ENCODE peak calls at places on chromosomes 12 and 14, in ten cellular contexts. H is stromal cell of bone marrow; F is stimulated activated CD4-positive, alpha-beta T cell treated with anti-CD3 and anti-CD28 coated beads, Interleukin-2, amount 100 ng/mL, for 24 hours; W is fibroblast of the conjunctiva; M is AG09319; Y is neural crest cell; T is GM23248; P is NCI-H1694; D is germinal center; X is stimulated activated CD8-positive, alpha-beta memory T cell treated with anti-CD3 and anti-CD28 coated beads, Interleukin-4, amount 100 ng/mL, for 24 hours. I is an unnamed sample.

GRCh38 chr12:12081836-12082497 is 11.2 kb downstream of the BCL2L14 start:
- DNase-seq in H (peak; percentile 39), P (peak; percentile 62), M (no peak), Y (no peak), D (no peak), X (no peak), F (no peak), T (peak; percentile 73), W (peak; percentile 39), I (peak; percentile 73)

GRCh38 chr12:2959194-2959507 is at the start of gene TEAD4:
- DNase-seq in W (no peak), F (no peak), D (peak; percentile 50), H (no peak), T (peak; percentile 88), X (no peak), Y (peak; percentile 67), P (peak; percentile 64), M (peak; percentile 34), I (peak; percentile 76)

GRCh38 chr12:30829876-30830275 is 75.1 kb upstream of the CAPRIN2 start:
- DNase-seq in P (no peak), Y (no peak), F (no peak), M (no peak), W (no peak), T (no peak), H (no peak), D (no peak), X (no peak), I (no peak)

GRCh38 chr14:99132821-99133562 is 139.0 kb downstream of the BCL11B start:
- DNase-seq in D (no peak), W (no peak), P (no peak), M (no peak), H (no peak), T (no peak), X (no peak), Y (no peak), F (no peak), I (no peak)

GRCh38 chr12:120064054-120064940 is 52.3 kb downstream of the RAB35 start:
- DNase-seq in P (no peak), F (no peak), H (no peak), Y (no peak), M (no peak), X (no peak), D (no peak), W (no peak), T (no peak), I (no peak)

GRCh38 chr12:20274008-20274407 is 94.3 kb upstream of the PDE3A start:
- DNase-seq in Y (no peak), M (no peak), D (no peak), T (no peak), W (no peak), P (no peak), H (no peak), X (no peak), F (no peak), I (no peak)

GRCh38 chr14:52395728-52396127 is 81.6 kb downstream of the PTGER2 start:
- DNase-seq in P (no peak), X (no peak), W (no peak), H (no peak), D (no peak), Y (no peak), M (no peak), F (no peak), T (no peak), I (no peak)

GRCh38 chr12:19222566-19222965 is 93.0 kb downstream of the PLEKHA5 start:
- DNase-seq in T (peak; percentile 39), X (no peak), Y (no peak), W (no peak), H (no peak), F (no peak), P (no peak), M (no peak), D (no peak), I (no peak)

GRCh38 chr12:121283388-121283787 is 13.1 kb downstream of the CAMKK2 start:
- DNase-seq in T (no peak), D (no peak), X (no peak), F (no peak), Y (no peak), M (no peak), W (no peak), H (no peak), P (no peak), I (no peak)

GRCh38 chr12:48061943-48062719 is 43.7 kb downstream of the SENP1 start:
- DNase-seq in H (no peak), F (no peak), P (no peak), M (no peak), W (no peak), T (no peak), X (no peak), D (no peak), Y (no peak), I (no peak)

GRCh38 chr14:50846171-50846880 is 15.4 kb upstream of the NIN start:
- DNase-seq in M (no peak), H (no peak), X (no peak), W (no peak), Y (no peak), P (no peak), D (no peak), T (peak; percentile 94), F (no peak), I (no peak)

GRCh38 chr12:13365782-13366366 is 169.3 kb downstream of the EMP1 start:
- DNase-seq in P (no peak), W (no peak), D (no peak), H (no peak), F (no peak), T (no peak), Y (no peak), M (no peak), X (no peak), I (no peak)

I was measured in GM10248.